ENCODE peak calls at places on chromosomes 12 and 14, in four cellular contexts. One of them, this sample, is unnamed.

GRCh38 chr12:122834921-122835692 is at the start of gene HIP1R:
- DNase-seq in WTC11: peak
- DNase-seq in GM12878: no peak
- DNase-seq in K562: peak
- DNase-seq in this sample: no peak

GRCh38 chr14:53355581-53356112 is 202.5 kb upstream of the DDHD1 start:
- DNase-seq in WTC11: peak
- DNase-seq in GM12878: no peak
- DNase-seq in K562: no peak
- DNase-seq in this sample: no peak

GRCh38 chr14:26281280-26281998 is 316.4 kb downstream of the NOVA1 start:
- DNase-seq in WTC11: no peak
- DNase-seq in GM12878: no peak
- DNase-seq in K562: peak
- DNase-seq in this sample: peak

GRCh38 chr12:29073631-29074239 is 75.3 kb upstream of the FAR2 start:
- DNase-seq in WTC11: no peak
- DNase-seq in GM12878: no peak
- DNase-seq in K562: peak
- DNase-seq in this sample: peak

GRCh38 chr12:71636704-71637115 is 26.9 kb downstream of the ZFC3H1 start:
- DNase-seq in WTC11: no peak
- DNase-seq in GM12878: peak
- DNase-seq in K562: peak
- DNase-seq in this sample: peak

GRCh38 chr14:44712095-44712822 is 205.2 kb upstream of the FSCB start:
- DNase-seq in WTC11: no peak
- DNase-seq in GM12878: no peak
- DNase-seq in K562: no peak
- DNase-seq in this sample: no peak

GRCh38 chr14:48350971-48351370 is 675.6 kb upstream of the MDGA2 start:
- DNase-seq in WTC11: no peak
- DNase-seq in GM12878: no peak
- DNase-seq in K562: no peak
- DNase-seq in this sample: no peak

GRCh38 chr14:54651018-54651351 is 84.1 kb downstream of the SAMD4A start:
- DNase-seq in WTC11: no peak
- DNase-seq in GM12878: no peak
- DNase-seq in K562: no peak
- DNase-seq in this sample: no peak

GRCh38 chr12:68428724-68429580 is 96.8 kb upstream of the MDM1 start:
- DNase-seq in WTC11: no peak
- DNase-seq in GM12878: no peak
- DNase-seq in K562: no peak
- DNase-seq in this sample: peak

GRCh38 chr12:103745962-103746361 is 95.1 kb downstream of the NT5DC3 start:
- DNase-seq in WTC11: peak
- DNase-seq in GM12878: no peak
- DNase-seq in K562: no peak
- DNase-seq in this sample: no peak

GRCh38 chr12:110917961-110918360 is 2.4 kb downstream of the MYL2 start:
- DNase-seq in WTC11: no peak
- DNase-seq in GM12878: no peak
- DNase-seq in K562: no peak
- DNase-seq in this sample: no peak

GRCh38 chr12:2456122-2456812 is 338.5 kb upstream of the FKBP4 start:
- DNase-seq in WTC11: no peak
- DNase-seq in GM12878: no peak
- DNase-seq in K562: no peak
- DNase-seq in this sample: no peak

GRCh38 chr12:27637524-27637923 is 58.7 kb upstream of the REP15 start:
- DNase-seq in WTC11: no peak
- DNase-seq in GM12878: no peak
- DNase-seq in K562: no peak
- DNase-seq in this sample: no peak

GRCh38 chr12:106138646-106139421 is at the start of gene NUAK1:
- DNase-seq in WTC11: peak
- DNase-seq in GM12878: no peak
- DNase-seq in K562: no peak
- DNase-seq in this sample: no peak

GRCh38 chr12:99370742-99371141 is 276.8 kb upstream of the GARIN6 start:
- DNase-seq in WTC11: no peak
- DNase-seq in GM12878: no peak
- DNase-seq in K562: no peak
- DNase-seq in this sample: no peak

GRCh38 chr12:21774358-21775129 is at the start of gene KCNJ8:
- DNase-seq in WTC11: peak
- DNase-seq in GM12878: no peak
- DNase-seq in K562: peak
- DNase-seq in this sample: no peak

GRCh38 chr12:92424338-92424737 is 278.5 kb upstream of the PLEKHG7 start:
- DNase-seq in WTC11: peak
- DNase-seq in GM12878: no peak
- DNase-seq in K562: no peak
- DNase-seq in this sample: no peak

GRCh38 chr12:128402481-128402880 is 135.5 kb downstream of the TMEM132C start:
- DNase-seq in WTC11: no peak
- DNase-seq in GM12878: no peak
- DNase-seq in K562: no peak
- DNase-seq in this sample: no peak

GRCh38 chr12:62716866-62717477 is 218.0 kb downstream of the PPM1H start:
- DNase-seq in WTC11: no peak
- DNase-seq in GM12878: no peak
- DNase-seq in K562: no peak
- DNase-seq in this sample: no peak

GRCh38 chr12:47023944-47024343 is 55.5 kb upstream of the PCED1B start:
- DNase-seq in WTC11: no peak
- DNase-seq in GM12878: no peak
- DNase-seq in K562: no peak
- DNase-seq in this sample: no peak

GRCh38 chr14:69999246-69999645 is 120.0 kb downstream of the SMOC1 start:
- DNase-seq in WTC11: no peak
- DNase-seq in GM12878: no peak
- DNase-seq in K562: no peak
- DNase-seq in this sample: no peak

GRCh38 chr12:41509655-41510054 is 321.5 kb downstream of the PDZRN4 start:
- DNase-seq in WTC11: no peak
- DNase-seq in GM12878: no peak
- DNase-seq in K562: no peak
- DNase-seq in this sample: no peak

GRCh38 chr12:22923768-22924167 is 298.8 kb downstream of the ETNK1 start:
- DNase-seq in WTC11: no peak
- DNase-seq in GM12878: no peak
- DNase-seq in K562: no peak
- DNase-seq in this sample: no peak

GRCh38 chr14:60178164-60178563 is 13.0 kb upstream of the DHRS7 start:
- DNase-seq in WTC11: no peak
- DNase-seq in GM12878: no peak
- DNase-seq in K562: no peak
- DNase-seq in this sample: no peak

GRCh38 chr14:37253905-37254304 is 56.2 kb downstream of the MIPOL1 start:
- DNase-seq in WTC11: no peak
- DNase-seq in GM12878: no peak
- DNase-seq in K562: no peak
- DNase-seq in this sample: no peak

GRCh38 chr14:90518941-90519256 is 122.1 kb downstream of the CALM1 start:
- DNase-seq in WTC11: peak
- DNase-seq in GM12878: no peak
- DNase-seq in K562: peak
- DNase-seq in this sample: peak

GRCh38 chr12:113477171-113477841 is 5.6 kb upstream of the LHX5 start:
- DNase-seq in WTC11: peak
- DNase-seq in GM12878: no peak
- DNase-seq in K562: no peak
- DNase-seq in this sample: no peak

GRCh38 chr12:65605019-65605418 is 219.3 kb upstream of the HMGA2 start:
- DNase-seq in WTC11: no peak
- DNase-seq in GM12878: no peak
- DNase-seq in K562: no peak
- DNase-seq in this sample: no peak

GRCh38 chr14:75063013-75063412 is 811 bp downstream of the ACYP1 start:
- DNase-seq in WTC11: no peak
- DNase-seq in GM12878: no peak
- DNase-seq in K562: no peak
- DNase-seq in this sample: no peak
- TF ChIP-seq CBFB in WTC11: no peak
- TF ChIP-seq CBFB in GM12878: no peak
- TF ChIP-seq CBFB in K562: no peak
- TF ChIP-seq CBFB in this sample: no peak

GRCh38 chr14:28671425-28671824 is 95.2 kb upstream of the FOXG1 start:
- DNase-seq in WTC11: no peak
- DNase-seq in GM12878: no peak
- DNase-seq in K562: no peak
- DNase-seq in this sample: no peak
- TF ChIP-seq CBFB in WTC11: no peak
- TF ChIP-seq CBFB in GM12878: no peak
- TF ChIP-seq CBFB in K562: no peak
- TF ChIP-seq CBFB in this sample: no peak

GRCh38 chr12:108523365-108523764 is 8.3 kb downstream of the FICD start:
- DNase-seq in WTC11: no peak
- DNase-seq in GM12878: no peak
- DNase-seq in K562: no peak
- DNase-seq in this sample: no peak
- TF ChIP-seq CBFB in WTC11: no peak
- TF ChIP-seq CBFB in GM12878: no peak
- TF ChIP-seq CBFB in K562: no peak
- TF ChIP-seq CBFB in this sample: no peak

DNA sequence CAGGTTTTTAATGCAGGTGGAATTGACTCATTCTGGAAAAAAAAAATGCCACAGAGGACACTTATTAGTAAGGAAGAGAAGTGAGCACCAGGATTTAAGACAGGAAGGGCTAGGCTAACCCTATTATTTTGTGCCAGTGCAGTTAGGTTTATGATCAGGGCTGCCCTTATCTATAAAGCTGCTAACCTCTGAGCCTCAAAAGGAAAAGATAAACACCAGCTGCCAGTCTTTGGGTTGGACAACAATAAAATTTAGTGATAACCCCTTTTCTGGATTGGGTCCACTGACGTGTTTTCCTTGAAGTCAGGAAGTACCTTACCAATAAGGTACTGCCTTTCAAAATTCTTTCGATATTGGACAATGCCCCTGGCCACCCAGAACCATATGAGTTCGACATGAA is 128.9 kb downstream of the NUBPL start:
- DNase-seq in WTC11: no peak
- DNase-seq in GM12878: no peak
- DNase-seq in K562: no peak
- DNase-seq in this sample: no peak
- TF ChIP-seq CBFB in WTC11: no peak
- TF ChIP-seq CBFB in GM12878: no peak
- TF ChIP-seq CBFB in K562: no peak
- TF ChIP-seq CBFB in this sample: no peak

GRCh38 chr14:102749393-102749792 is 27.9 kb upstream of the TRAF3 start:
- DNase-seq in WTC11: peak
- DNase-seq in GM12878: no peak
- DNase-seq in K562: no peak
- DNase-seq in this sample: no peak
- TF ChIP-seq CBFB in WTC11: no peak
- TF ChIP-seq CBFB in GM12878: no peak
- TF ChIP-seq CBFB in K562: no peak
- TF ChIP-seq CBFB in this sample: no peak

GRCh38 chr12:57096748-57097553 is 8.0 kb downstream of the NAB2 start:
- DNase-seq in WTC11: no peak
- DNase-seq in GM12878: no peak
- DNase-seq in K562: peak
- DNase-seq in this sample: no peak

GRCh38 chr12:57097554-57097835 is 8.6 kb downstream of the NAB2 start:
- DNase-seq in WTC11: no peak
- DNase-seq in GM12878: no peak
- DNase-seq in K562: no peak
- DNase-seq in this sample: no peak

GRCh38 chr12:57094194-57095160 is 5.6 kb downstream of the NAB2 start:
- DNase-seq in WTC11: no peak
- DNase-seq in GM12878: no peak
- DNase-seq in K562: no peak
- DNase-seq in this sample: no peak

GRCh38 chr12:57095440-57095839 is 6.5 kb downstream of the NAB2 start:
- DNase-seq in WTC11: no peak
- DNase-seq in GM12878: no peak
- DNase-seq in K562: no peak
- DNase-seq in this sample: no peak

DNA sequence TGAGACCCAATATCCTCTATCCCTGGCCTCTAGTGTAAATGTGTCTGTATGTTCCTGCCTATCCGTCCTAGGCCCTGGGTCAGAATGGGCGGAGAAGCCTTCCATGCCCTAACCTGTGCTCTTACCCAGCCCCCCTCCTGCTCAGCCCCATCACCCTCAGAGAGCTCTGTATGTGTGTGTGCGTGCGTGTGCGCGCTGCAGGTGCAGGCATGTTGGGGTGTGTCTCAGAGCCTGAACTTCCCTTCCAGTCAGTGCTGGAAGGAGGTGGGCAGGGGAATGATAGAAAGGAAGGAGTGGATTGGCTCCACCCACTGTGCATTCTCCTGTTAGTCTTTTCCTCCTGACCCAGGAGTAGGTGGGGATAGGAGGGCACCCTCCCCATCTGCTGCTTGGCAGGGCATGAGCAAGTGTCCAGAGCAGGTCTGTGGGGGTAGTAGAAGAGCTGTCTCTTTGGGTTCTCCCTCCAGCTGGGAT is 7.2 kb downstream of the NAB2 start:
- DNase-seq in WTC11: no peak
- DNase-seq in GM12878: no peak
- DNase-seq in K562: peak
- DNase-seq in this sample: no peak
- TF ChIP-seq CBFB in WTC11: no peak
- TF ChIP-seq CBFB in GM12878: no peak
- TF ChIP-seq CBFB in K562: no peak
- TF ChIP-seq CBFB in this sample: no peak

This sample was measured in HepG2.